ENCODE peak calls at places on chromosomes 13 and 19, in five cellular contexts. V is bronchial epithelial cell, D is ovary, G is GM12878, I is suprapubic skin. Q is an unnamed sample. For H3K27me3, the result is how much of the 10 kb centered on the place peaks cover.

GRCh38 chr19:1063909-1064660 is 2.9 kb upstream of the ARHGAP45 start:
- DNase-seq in V (no peak), D (no peak), I (no peak), G (no peak), Q (no peak)

GRCh38 chr19:35555301-35556005 is 8.0 kb downstream of the ATP4A start:
- DNase-seq in I (no peak), V (no peak), D (no peak), G (no peak), Q (no peak)

GRCh38 chr19:1809663-1810062 is 2.4 kb downstream of the ATP8B3 start:
- DNase-seq in I (peak), D (peak), G (no peak), V (no peak), Q (no peak)

GRCh38 chr13:90696656-90697055 is 650.8 kb upstream of the MIR17HG start:
- DNase-seq in I (no peak), G (no peak), V (peak), D (no peak), Q (no peak)

GRCh38 chr13:102021777-102022176 is 380.1 kb downstream of the FGF14 start:
- DNase-seq in D (no peak), I (no peak), G (no peak), V (no peak), Q (no peak)

GRCh38 chr19:46994141-46994686 is 25.4 kb upstream of the NPAS1 start:
- DNase-seq in D (no peak), G (no peak), V (no peak), I (no peak), Q (no peak)

GRCh38 chr19:39839678-39840327 is 5.8 kb upstream of the DYRK1B start:
- DNase-seq in I (no peak), D (peak), G (no peak), V (no peak), Q (no peak)

GRCh38 chr19:16180611-16181010 is 4.6 kb upstream of the FAM32A start:
- DNase-seq in D (no peak), V (peak), I (no peak), G (no peak), Q (no peak)

GRCh38 chr13:114285166-114285808 is 3.9 kb downstream of the UPF3A start:
- DNase-seq in I (peak), G (no peak), V (peak), D (no peak), Q (peak)

GRCh38 chr13:28822801-28823200 is 2.7 kb downstream of the MTUS2 start:
- DNase-seq in I (no peak), G (no peak), V (no peak), D (no peak), Q (no peak)

GRCh38 chr13:102651392-102651791 is 43.5 kb downstream of the METTL21C start:
- DNase-seq in G (no peak), D (no peak), V (peak), I (no peak), Q (no peak)

GRCh38 chr13:110092869-110093268 is 214.1 kb downstream of the COL4A1 start:
- DNase-seq in D (no peak), G (no peak), V (no peak), I (no peak), Q (no peak)

GRCh38 chr19:27971071-27971470 is 1241.9 kb downstream of the UQCRFS1 start:
- DNase-seq in V (peak), I (no peak), G (no peak), D (no peak), Q (peak)

GRCh38 chr13:97385146-97385545 is 48.8 kb upstream of the RAP2A start:
- DNase-seq in I (no peak), V (no peak), G (no peak), D (no peak), Q (no peak)

GRCh38 chr13:69178000-69178399 is 929.6 kb upstream of the ATXN8OS start:
- DNase-seq in I (no peak), V (no peak), G (no peak), D (no peak), Q (no peak)

GRCh38 chr13:99956473-99957349 is 14.9 kb downstream of the ZIC5 start:
- DNase-seq in D (no peak), V (no peak), G (no peak), I (no peak), Q (no peak)

GRCh38 chr13:36163303-36163702 is 32.1 kb upstream of the DCLK1 start:
- DNase-seq in D (no peak), I (no peak), V (no peak), G (no peak), Q (no peak)

GRCh38 chr19:19613456-19613855 is 5.0 kb downstream of the PBX4 start:
- DNase-seq in I (no peak), G (no peak), D (no peak), V (peak), Q (no peak)

GRCh38 chr19:51521357-51521756 is 10.1 kb downstream of the SIGLEC6 start:
- DNase-seq in D (no peak), I (no peak), G (no peak), V (no peak), Q (no peak)

GRCh38 chr19:51525731-51526130 is 5.7 kb downstream of the SIGLEC6 start:
- DNase-seq in D (no peak), G (no peak), V (no peak), I (no peak), Q (no peak)

GRCh38 chr19:51520710-51521109 is 10.8 kb downstream of the SIGLEC6 start:
- DNase-seq in I (no peak), V (no peak), G (no peak), D (no peak), Q (no peak)

GRCh38 chr19:51524661-51525264 is 6.7 kb downstream of the SIGLEC6 start:
- DNase-seq in V (no peak), G (no peak), I (no peak), D (no peak), Q (no peak)

GRCh38 chr19:51521796-51522195 is 9.7 kb downstream of the SIGLEC6 start:
- DNase-seq in I (no peak), G (no peak), D (no peak), V (no peak), Q (no peak)
- H3K4me3 ChIP-seq in I (no peak), G (no peak), D (no peak), V (no peak), Q (no peak)

GRCh38 chr19:55345101-55345817 is 5.6 kb downstream of the KMT5C start:
- DNase-seq in I (no peak), D (no peak), G (no peak), V (no peak), Q (no peak)

GRCh38 chr19:55345818-55346724 is 6.4 kb downstream of the KMT5C start:
- DNase-seq in G (no peak), V (no peak), D (peak), I (peak), Q (no peak)

GRCh38 chr19:55342044-55342531 is 2.4 kb downstream of the KMT5C start:
- DNase-seq in D (no peak), V (no peak), G (no peak), I (no peak), Q (no peak)

GRCh38 chr19:55346725-55347441 is 7.2 kb downstream of the KMT5C start:
- DNase-seq in V (no peak), G (no peak), D (no peak), I (peak), Q (no peak)

DNA sequence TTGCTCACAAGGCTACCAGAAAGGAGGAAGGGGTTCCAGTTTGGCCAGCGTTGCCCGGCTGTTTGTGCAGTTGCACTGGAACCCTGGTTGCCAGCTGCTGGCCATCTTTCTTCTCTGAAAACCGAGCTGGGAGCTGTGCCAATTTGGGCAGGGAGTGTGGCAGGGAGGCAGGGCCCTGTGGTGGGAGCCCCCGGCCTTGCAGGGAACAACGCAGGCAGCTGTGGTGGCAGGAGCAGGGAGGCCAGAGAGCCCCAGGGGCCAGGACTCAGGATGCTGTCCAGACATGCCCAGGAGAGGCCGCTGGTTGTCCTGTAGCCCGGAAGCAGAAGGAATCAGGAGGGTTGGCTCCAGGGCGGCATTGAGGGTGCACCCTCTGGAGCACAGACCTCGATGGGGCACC is 4.8 kb downstream of the KMT5C start:
- DNase-seq in V (peak), I (no peak), G (no peak), D (no peak), Q (no peak)
- TF ChIP-seq CTCF in V (no peak), I (no peak), G (no peak), D (no peak), Q (no peak)

GRCh38 chr13:52929826-52930225 is 81.4 kb upstream of the PCDH8 start:
- DNase-seq in D (no peak), V (no peak), G (no peak), I (no peak), Q (no peak)
- H3K27me3 ChIP-seq in D (under half), V (under half), G (under half), I (under half), Q (under half)

GRCh38 chr19:41425174-41426115 is 1.7 kb downstream of the B3GNT8 start:
- DNase-seq in D (no peak), V (no peak), G (no peak), I (peak), Q (no peak)
- H3K4me3 ChIP-seq in D (no peak), V (no peak), G (no peak), I (peak), Q (no peak)

DNA sequence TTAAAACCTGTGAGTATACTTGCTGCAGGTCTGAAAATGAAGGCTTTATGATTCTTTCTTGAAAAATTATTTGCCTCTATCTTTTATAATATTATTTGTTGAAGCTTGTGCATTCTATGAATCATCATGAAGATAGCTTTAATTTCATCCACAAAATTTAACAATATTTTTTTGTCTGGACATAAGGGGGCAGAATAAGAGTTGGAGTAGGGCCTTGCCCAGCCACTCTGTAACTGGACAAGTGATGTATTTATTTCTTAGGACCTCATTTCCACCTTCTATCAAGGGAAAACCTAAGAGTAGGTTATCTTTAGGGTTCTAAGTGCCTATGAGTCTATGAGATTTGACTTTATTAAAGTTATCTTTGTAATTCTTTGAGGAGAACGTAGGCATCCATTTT is 49.9 kb downstream of the N4BP2L1 start:
- DNase-seq in V (no peak), D (no peak), I (no peak), G (no peak), Q (no peak)
- TF ChIP-seq CTCF in V (no peak), D (no peak), I (no peak), G (peak), Q (no peak)

GRCh38 chr19:7860902-7861618 is 13.1 kb downstream of the PRR36 start:
- DNase-seq in I (no peak), G (no peak), D (no peak), V (no peak), Q (no peak)
- H3K27me3 ChIP-seq in I (under half), G (under half), D (under half), V (under half), Q (half or more)

DNA sequence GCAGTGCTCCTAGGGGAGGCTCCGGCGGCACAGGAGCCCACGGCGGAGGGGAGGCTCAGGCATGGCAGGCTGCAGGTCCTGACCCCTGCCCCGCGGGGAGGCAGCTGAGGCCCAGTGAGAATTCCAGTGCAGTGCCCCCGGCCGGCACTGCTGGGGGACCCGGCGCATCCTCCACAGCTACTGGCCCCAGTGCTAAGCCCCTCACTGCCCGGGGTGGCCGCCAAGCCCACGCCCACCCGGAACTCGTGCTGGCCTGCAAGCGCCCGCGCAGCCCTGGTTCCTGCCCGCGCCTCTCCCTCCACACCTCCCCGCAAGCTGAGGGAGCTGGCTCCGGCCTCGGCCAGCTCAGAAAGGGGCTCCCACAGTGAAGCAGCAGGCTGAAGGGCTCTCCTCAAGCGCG is 62.2 kb downstream of the SPRY2 start:
- DNase-seq in G (no peak), D (no peak), I (no peak), V (no peak), Q (no peak)
- H3K4me3 ChIP-seq in G (no peak), D (no peak), I (no peak), V (no peak), Q (no peak)

Q was measured in kidney epithelial cell.